ENCODE peak calls at places on chromosomes 16 and 17, in eight cellular contexts. R is WERI-Rb-1, B is Caco-2, P is tibial artery, X is IMR-90, U is uterus, G is aorta, Q is colonic mucosa. D is an unnamed sample. For H3K9me3, the result is how much of the 10 kb centered on the place peaks cover.

GRCh38 chr17:3385869-3386816 is at the start of gene OR3A2:
- DNase-seq in R (no peak), B (no peak), P (no peak), X (no peak), U (no peak), G (no peak), Q (no peak), D (no peak)

GRCh38 chr17:70054961-70055360 is 20.1 kb upstream of the KCNJ16 start:
- DNase-seq in R (no peak), B (no peak), P (no peak), X (no peak), U (no peak), G (no peak), Q (no peak), D (no peak)

GRCh38 chr17:80476877-80477646 is 655 bp upstream of the NPTX1 start:
- DNase-seq in R (peak), B (no peak), P (no peak), X (no peak), U (no peak), G (no peak), Q (no peak), D (peak)

GRCh38 chr17:69672924-69673323 is 258.4 kb downstream of the MAP2K6 start:
- DNase-seq in R (no peak), B (no peak), P (no peak), X (peak), U (no peak), G (no peak), Q (no peak), D (no peak)

GRCh38 chr17:63479495-63480184 is 2.8 kb downstream of the ACE start:
- DNase-seq in R (no peak), B (no peak), P (no peak), X (no peak), U (no peak), G (peak), Q (no peak), D (no peak)

GRCh38 chr17:75457047-75457654 is 716 bp downstream of the TMEM94 start:
- DNase-seq in R (peak), B (peak), P (no peak), X (peak), U (peak), G (peak), Q (peak), D (peak)

GRCh38 chr17:82445542-82445941 is 5.0 kb downstream of the CYBC1 start:
- DNase-seq in R (no peak), B (no peak), P (no peak), X (no peak), U (no peak), G (no peak), Q (no peak), D (no peak)

GRCh38 chr17:28720247-28720996 is 637 bp downstream of the RPL23A start:
- DNase-seq in R (no peak), B (no peak), P (no peak), X (no peak), U (no peak), G (no peak), Q (no peak), D (no peak)

GRCh38 chr17:43998552-43998951 is 5.9 kb upstream of the NAGS start:
- DNase-seq in R (no peak), B (no peak), P (no peak), X (peak), U (no peak), G (no peak), Q (no peak), D (no peak)

GRCh38 chr17:47686661-47687327 is 7.2 kb upstream of the TBKBP1 start:
- DNase-seq in R (no peak), B (no peak), P (no peak), X (peak), U (no peak), G (no peak), Q (no peak), D (no peak)

GRCh38 chr17:28030386-28030785 is 12.1 kb upstream of the NLK start:
- DNase-seq in R (no peak), B (no peak), P (no peak), X (no peak), U (no peak), G (no peak), Q (no peak), D (no peak)

GRCh38 chr17:13004336-13004735 is 13.5 kb downstream of the ELAC2 start:
- DNase-seq in R (no peak), B (no peak), P (peak), X (no peak), U (no peak), G (no peak), Q (no peak), D (no peak)

GRCh38 chr17:4950075-4950756 is 703 bp upstream of the ENO3 start:
- DNase-seq in R (no peak), B (no peak), P (no peak), X (no peak), U (peak), G (peak), Q (peak), D (peak)

GRCh38 chr17:80441133-80441578 is 26.2 kb downstream of the ENDOV start:
- DNase-seq in R (no peak), B (peak), P (no peak), X (peak), U (no peak), G (peak), Q (no peak), D (peak)

GRCh38 chr17:8318010-8318409 is 8.0 kb downstream of the ARHGEF15 start:
- DNase-seq in R (no peak), B (no peak), P (no peak), X (no peak), U (no peak), G (no peak), Q (no peak), D (no peak)

GRCh38 chr16:86598607-86599318 is 20.4 kb downstream of the FOXL1 start:
- DNase-seq in R (no peak), B (no peak), P (peak), X (peak), U (no peak), G (no peak), Q (no peak), D (no peak)

GRCh38 chr16:65684230-65684629 is 562.4 kb upstream of the CDH11 start:
- DNase-seq in R (no peak), B (no peak), P (no peak), X (no peak), U (no peak), G (no peak), Q (no peak), D (no peak)

GRCh38 chr17:74864866-74865395 is 5.2 kb upstream of the GRIN2C start:
- DNase-seq in R (peak), B (peak), P (peak), X (peak), U (peak), G (peak), Q (peak), D (peak)

GRCh38 chr17:39757931-39758873 is 20.5 kb downstream of the GRB7 start:
- DNase-seq in R (no peak), B (no peak), P (no peak), X (no peak), U (no peak), G (no peak), Q (no peak), D (no peak)

GRCh38 chr17:38469875-38470274 is 41.6 kb downstream of the ARHGAP23 start:
- DNase-seq in R (no peak), B (no peak), P (no peak), X (peak), U (peak), G (no peak), Q (no peak), D (no peak)

GRCh38 chr17:78537217-78537860 is 39.9 kb downstream of the DNAH17 start:
- DNase-seq in R (no peak), B (no peak), P (no peak), X (no peak), U (no peak), G (peak), Q (no peak), D (no peak)

GRCh38 chr17:46774108-46774737 is 44.3 kb downstream of the WNT3 start:
- DNase-seq in R (no peak), B (peak), P (peak), X (no peak), U (no peak), G (peak), Q (no peak), D (no peak)

GRCh38 chr16:35573407-35573806 is 2114.0 kb downstream of the TP53TG3F start:
- DNase-seq in R (no peak), B (no peak), P (no peak), X (no peak), U (no peak), G (no peak), Q (no peak), D (no peak)

GRCh38 chr16:35574454-35575431 is 2115.3 kb downstream of the TP53TG3F start:
- DNase-seq in R (peak), B (no peak), P (no peak), X (no peak), U (no peak), G (no peak), Q (no peak), D (no peak)

GRCh38 chr16:35572186-35572585 is 2112.8 kb downstream of the TP53TG3F start:
- DNase-seq in R (no peak), B (no peak), P (no peak), X (no peak), U (no peak), G (no peak), Q (no peak), D (no peak)

GRCh38 chr16:35574011-35574410 is 2114.6 kb downstream of the TP53TG3F start:
- DNase-seq in R (no peak), B (no peak), P (no peak), X (no peak), U (no peak), G (no peak), Q (no peak), D (no peak)

DNA sequence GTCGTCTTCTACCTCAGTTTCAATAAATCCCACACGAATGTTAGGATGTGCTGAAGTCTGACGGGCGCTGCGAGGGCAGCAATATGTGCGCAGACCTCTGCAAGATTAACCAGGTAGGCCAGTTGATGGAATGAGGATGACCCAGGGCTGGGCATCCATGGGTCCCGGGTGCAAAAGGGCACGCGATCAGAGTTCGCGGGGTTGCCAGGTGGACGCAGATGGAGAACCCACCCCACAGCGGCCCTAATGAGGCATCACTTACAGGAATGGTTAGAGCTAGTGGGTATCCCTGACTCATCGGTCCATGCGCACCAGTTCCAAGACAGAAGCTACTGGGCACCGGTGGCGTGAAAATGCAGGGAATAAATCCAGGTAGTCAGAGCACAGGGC is 2116.0 kb downstream of the TP53TG3F start:
- DNase-seq in R (no peak), B (no peak), P (no peak), X (no peak), U (no peak), G (no peak), Q (no peak), D (no peak)
- H3K9me3 ChIP-seq in R (under half), B (under half), P (under half), X (under half), U (under half), G (under half), Q (under half), D (under half)

GRCh38 chr16:35142809-35143192 is 1683.4 kb downstream of the TP53TG3F start:
- DNase-seq in R (no peak), B (no peak), P (peak), X (no peak), U (no peak), G (peak), Q (no peak), D (no peak)
- H3K9me3 ChIP-seq in R (under half), B (under half), P (under half), X (under half), U (under half), G (under half), Q (under half), D (under half)

GRCh38 chr16:68115851-68116250 is 30.7 kb downstream of the NFATC3 start:
- DNase-seq in R (no peak), B (no peak), P (no peak), X (no peak), U (no peak), G (no peak), Q (no peak), D (no peak)

GRCh38 chr16:68113059-68113757 is 28.0 kb downstream of the NFATC3 start:
- DNase-seq in R (no peak), B (no peak), P (no peak), X (no peak), U (no peak), G (no peak), Q (no peak), D (no peak)

GRCh38 chr16:68113765-68114240 is 28.6 kb downstream of the NFATC3 start:
- DNase-seq in R (no peak), B (no peak), P (no peak), X (no peak), U (no peak), G (no peak), Q (no peak), D (no peak)

GRCh38 chr16:68116256-68116853 is 31.2 kb downstream of the NFATC3 start:
- DNase-seq in R (no peak), B (no peak), P (no peak), X (peak), U (no peak), G (no peak), Q (no peak), D (no peak)

GRCh38 chr16:68111379-68111778 is 26.2 kb downstream of the NFATC3 start:
- DNase-seq in R (no peak), B (no peak), P (no peak), X (no peak), U (no peak), G (no peak), Q (no peak), D (no peak)
- H3K9me3 ChIP-seq in R (under half), B (under half), P (under half), X (under half), U (under half), G (under half), Q (under half), D (under half)

DNA sequence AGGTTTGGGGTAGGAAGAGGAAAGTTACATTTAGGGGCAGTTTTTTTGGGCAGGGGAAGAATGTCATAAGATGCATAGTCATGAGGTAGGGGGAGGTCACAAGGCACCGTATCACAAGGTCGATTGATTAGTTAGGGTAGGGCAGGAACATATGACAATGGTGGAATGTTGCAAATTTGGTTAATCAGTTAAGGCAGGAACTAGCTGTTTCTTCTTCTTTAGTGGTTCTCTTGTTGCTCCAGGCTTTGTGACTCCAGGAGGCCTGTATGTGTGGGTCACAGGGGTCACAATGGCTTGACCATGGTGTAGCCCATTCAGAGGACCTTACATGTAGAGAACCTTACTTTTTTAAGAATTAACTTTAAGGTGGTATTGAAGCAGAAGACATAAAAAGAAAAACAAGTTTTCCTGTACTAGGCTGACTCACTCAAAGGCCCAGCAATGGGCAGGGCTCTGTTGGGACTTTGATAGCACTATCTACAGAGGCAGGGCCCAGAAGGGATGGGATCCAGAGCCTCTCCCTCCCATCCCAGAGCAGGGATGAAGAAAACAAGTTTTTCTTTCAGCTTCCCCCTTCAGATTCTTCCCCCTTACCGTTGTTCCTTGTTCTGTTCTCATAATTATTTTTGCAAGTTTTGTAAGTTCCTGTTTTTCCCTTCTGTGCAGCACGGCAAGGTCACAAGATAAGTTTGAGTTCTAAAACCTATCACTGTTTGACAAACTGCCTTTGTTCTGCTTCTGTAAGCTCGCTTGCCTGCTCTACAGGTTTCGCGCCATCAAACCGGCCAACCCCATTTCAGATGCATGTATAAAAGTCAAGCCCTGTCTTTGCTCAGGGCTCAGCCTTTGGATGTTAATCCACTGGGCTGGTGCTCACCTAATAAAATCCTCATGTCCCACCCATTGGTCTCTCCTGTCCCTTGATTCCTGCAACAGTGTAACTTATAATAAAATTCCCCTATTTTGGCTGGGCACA is 45.8 kb upstream of the ATF7IP2 start:
- DNase-seq in R (no peak), B (no peak), P (no peak), X (no peak), U (no peak), G (no peak), Q (no peak), D (no peak)
- H3K9me3 ChIP-seq in R (under half), B (half or more), P (under half), X (under half), U (under half), G (under half), Q (under half), D (under half)

DNA sequence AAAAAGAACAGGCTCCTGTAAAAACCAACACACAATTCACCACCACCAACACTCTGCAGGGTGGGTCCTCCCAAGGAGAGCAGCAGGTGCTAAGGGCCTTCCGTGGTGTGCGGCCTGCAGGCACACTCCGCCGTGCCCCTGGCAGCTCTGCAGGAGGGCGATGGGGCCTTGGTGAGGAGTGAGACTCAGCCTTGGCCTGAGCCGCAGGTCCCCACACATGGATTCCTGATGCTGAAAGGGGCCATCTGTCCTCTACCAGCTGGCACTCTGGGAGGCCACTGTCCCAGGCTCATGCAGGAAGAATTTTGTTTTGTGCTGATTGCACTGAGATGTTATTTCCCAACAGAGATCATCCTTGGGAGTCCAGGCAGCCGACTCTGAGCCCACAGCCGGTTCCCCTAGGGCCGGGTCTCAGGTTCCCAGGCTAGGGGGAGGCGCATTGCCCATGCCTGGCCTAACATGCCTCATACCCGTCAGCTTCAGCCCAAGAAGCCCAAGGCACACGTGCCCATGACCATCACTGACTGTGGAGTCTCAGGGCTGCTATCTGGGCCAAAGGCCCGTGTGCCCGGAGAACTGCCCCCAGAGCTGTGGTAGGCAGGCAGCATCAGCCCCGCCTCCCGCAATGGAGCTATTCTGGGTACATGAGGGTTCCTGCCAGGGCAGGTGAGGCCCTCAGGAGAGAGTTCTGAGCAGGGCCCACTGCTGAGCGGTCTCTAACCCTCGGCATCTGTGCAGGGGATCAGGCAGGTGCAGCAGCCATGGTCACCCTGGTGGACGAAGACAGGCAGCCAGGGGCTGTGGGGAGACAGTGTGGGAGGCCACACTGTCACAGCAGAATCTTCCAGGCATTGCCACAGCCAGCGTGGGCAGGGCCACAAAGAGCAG is 97.9 kb upstream of the ZNF469 start:
- DNase-seq in R (peak), B (no peak), P (no peak), X (no peak), U (no peak), G (peak), Q (no peak), D (no peak)
- H3K9me3 ChIP-seq in R (under half), B (under half), P (under half), X (under half), U (under half), G (under half), Q (under half), D (under half)